ENCODE peak calls at places on chromosomes 6 and 20, in four cellular contexts. U is H1, I is esophagus squamous epithelium, M is fibroblast of lung. X is an unnamed sample. For H3K4me1 and H3K9me3, the result is how much of the 10 kb centered on the place peaks cover.

GRCh38 chr6:37048851-37049734 is 43.6 kb downstream of the FGD2 start:
- DNase-seq in M (peak), I (peak), U (no peak), X (peak)

GRCh38 chr20:46093531-46093930 is 3.8 kb upstream of the NCOA5 start:
- DNase-seq in M (no peak), I (no peak), U (no peak), X (no peak)

GRCh38 chr20:8932192-8933150 is 136.4 kb upstream of the PLCB4 start:
- DNase-seq in U (no peak), I (no peak), M (peak), X (no peak)

GRCh38 chr6:32684246-32684645 is 17.8 kb upstream of the HLA-DQB1 start:
- DNase-seq in U (no peak), M (no peak), I (no peak), X (no peak)

GRCh38 chr20:32051720-32052089 is 337 bp upstream of the HCK start:
- DNase-seq in I (no peak), M (no peak), U (no peak), X (no peak)

GRCh38 chr6:4939241-4939640 is 64.6 kb downstream of the RPP40 start:
- DNase-seq in I (no peak), M (no peak), U (no peak), X (no peak)

GRCh38 chr6:89977808-89978748 is 83.8 kb downstream of the GJA10 start:
- DNase-seq in M (peak), I (no peak), U (no peak), X (no peak)

GRCh38 chr20:276620-277495 is 13.7 kb downstream of the C20orf96 start:
- DNase-seq in M (no peak), U (no peak), I (no peak), X (no peak)

GRCh38 chr6:1817033-1817761 is 207.5 kb downstream of the FOXC1 start:
- DNase-seq in I (no peak), U (no peak), M (peak), X (no peak)

GRCh38 chr20:48057251-48057650 is 272.0 kb upstream of the SULF2 start:
- DNase-seq in I (no peak), U (no peak), M (no peak), X (no peak)

GRCh38 chr6:42220754-42221153 is 3.1 kb upstream of the MRPS10 start:
- DNase-seq in M (no peak), U (no peak), I (no peak), X (no peak)

GRCh38 chr20:24698189-24698588 is 228.8 kb downstream of the SYNDIG1 start:
- DNase-seq in I (no peak), M (no peak), U (no peak), X (peak)

GRCh38 chr20:50093240-50093639 is 19.7 kb downstream of the UBE2V1 start:
- DNase-seq in U (no peak), M (no peak), I (no peak), X (no peak)

GRCh38 chr6:52529311-52529710 is 47.5 kb downstream of the TRAM2 start:
- DNase-seq in U (no peak), I (no peak), M (no peak), X (no peak)

GRCh38 chr6:72940265-72940664 is 285.0 kb downstream of the KHDC1L start:
- DNase-seq in U (no peak), I (no peak), M (no peak), X (no peak)

GRCh38 chr6:14513726-14514125 is 396.2 kb downstream of the CD83 start:
- DNase-seq in M (no peak), U (no peak), I (no peak), X (no peak)

DNA sequence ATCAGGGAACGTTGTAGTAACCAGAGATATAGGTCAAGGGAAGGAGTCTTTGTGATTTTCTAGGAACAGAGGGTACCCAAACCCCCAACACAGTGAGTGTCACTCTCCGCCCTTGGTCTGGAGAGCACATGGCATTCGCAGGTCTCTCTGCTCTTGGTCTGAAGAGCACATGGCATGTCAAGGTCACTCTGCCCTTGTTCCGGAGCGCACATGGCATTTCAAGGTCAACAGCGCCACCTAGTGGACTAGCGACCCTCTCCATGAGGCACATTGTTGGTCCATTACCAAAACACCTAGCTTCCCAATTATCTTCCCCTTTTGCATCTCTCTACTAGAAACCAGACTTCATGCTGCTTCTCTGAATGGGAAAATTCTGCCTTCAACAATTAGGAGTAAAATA is 260.0 kb downstream of the C6orf118 start:
- DNase-seq in I (no peak), U (peak), M (no peak), X (no peak)
- TF ChIP-seq CTCF in I (no peak), U (peak), M (no peak), X (no peak)

GRCh38 chr6:140849441-140849840 is 1283.3 kb upstream of the GJE1 start:
- DNase-seq in M (peak), U (no peak), I (no peak), X (no peak)
- H3K4me1 ChIP-seq in M (under half), U (under half), I (under half), X (under half)

GRCh38 chr6:170185175-170185970 is 105.5 kb downstream of the DLL1 start:
- DNase-seq in I (no peak), U (no peak), M (no peak), X (no peak)
- H3K9me3 ChIP-seq in I (under half), U (under half), M (under half), X (under half)

GRCh38 chr6:121394151-121394550 is 41.3 kb upstream of the GJA1 start:
- DNase-seq in I (no peak), M (no peak), U (no peak), X (no peak)

GRCh38 chr6:121395736-121396135 is 39.7 kb upstream of the GJA1 start:
- DNase-seq in M (no peak), I (no peak), U (no peak), X (no peak)

GRCh38 chr6:121389419-121389818 is 46.0 kb upstream of the GJA1 start:
- DNase-seq in M (no peak), U (no peak), I (no peak), X (no peak)

DNA sequence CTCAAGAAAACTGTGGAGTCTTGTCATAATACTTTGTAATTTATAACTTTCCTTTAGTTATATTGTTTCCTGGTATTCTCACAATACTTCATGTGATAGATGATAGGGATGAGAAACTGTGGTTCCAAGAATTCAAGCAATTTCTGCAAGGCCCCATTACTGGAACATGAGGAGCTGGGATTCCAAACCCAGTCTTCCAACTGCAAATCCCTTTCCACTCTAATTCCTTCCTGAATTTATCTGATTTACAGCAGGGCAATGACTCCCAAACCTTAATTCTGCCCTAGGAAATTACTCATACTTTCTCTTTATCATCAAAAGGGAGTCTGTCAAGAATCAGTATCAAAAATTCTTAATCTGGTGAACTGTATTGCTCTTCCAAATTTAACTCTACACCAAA is 41.7 kb upstream of the GJA1 start:
- DNase-seq in I (no peak), U (no peak), M (no peak), X (no peak)
- TF ChIP-seq CTCF in I (no peak), U (no peak), M (no peak), X (no peak)

GRCh38 chr6:35086636-35087360 is 54.3 kb downstream of the TCP11 start:
- DNase-seq in U (no peak), M (no peak), I (no peak), X (no peak)

GRCh38 chr6:35087361-35088280 is 53.5 kb downstream of the TCP11 start:
- DNase-seq in U (no peak), M (no peak), I (no peak), X (no peak)

GRCh38 chr6:35089935-35090505 is 51.1 kb downstream of the TCP11 start:
- DNase-seq in I (no peak), U (no peak), M (peak), X (no peak)

GRCh38 chr6:35089216-35089934 is 51.8 kb downstream of the TCP11 start:
- DNase-seq in U (no peak), I (no peak), M (no peak), X (no peak)

DNA sequence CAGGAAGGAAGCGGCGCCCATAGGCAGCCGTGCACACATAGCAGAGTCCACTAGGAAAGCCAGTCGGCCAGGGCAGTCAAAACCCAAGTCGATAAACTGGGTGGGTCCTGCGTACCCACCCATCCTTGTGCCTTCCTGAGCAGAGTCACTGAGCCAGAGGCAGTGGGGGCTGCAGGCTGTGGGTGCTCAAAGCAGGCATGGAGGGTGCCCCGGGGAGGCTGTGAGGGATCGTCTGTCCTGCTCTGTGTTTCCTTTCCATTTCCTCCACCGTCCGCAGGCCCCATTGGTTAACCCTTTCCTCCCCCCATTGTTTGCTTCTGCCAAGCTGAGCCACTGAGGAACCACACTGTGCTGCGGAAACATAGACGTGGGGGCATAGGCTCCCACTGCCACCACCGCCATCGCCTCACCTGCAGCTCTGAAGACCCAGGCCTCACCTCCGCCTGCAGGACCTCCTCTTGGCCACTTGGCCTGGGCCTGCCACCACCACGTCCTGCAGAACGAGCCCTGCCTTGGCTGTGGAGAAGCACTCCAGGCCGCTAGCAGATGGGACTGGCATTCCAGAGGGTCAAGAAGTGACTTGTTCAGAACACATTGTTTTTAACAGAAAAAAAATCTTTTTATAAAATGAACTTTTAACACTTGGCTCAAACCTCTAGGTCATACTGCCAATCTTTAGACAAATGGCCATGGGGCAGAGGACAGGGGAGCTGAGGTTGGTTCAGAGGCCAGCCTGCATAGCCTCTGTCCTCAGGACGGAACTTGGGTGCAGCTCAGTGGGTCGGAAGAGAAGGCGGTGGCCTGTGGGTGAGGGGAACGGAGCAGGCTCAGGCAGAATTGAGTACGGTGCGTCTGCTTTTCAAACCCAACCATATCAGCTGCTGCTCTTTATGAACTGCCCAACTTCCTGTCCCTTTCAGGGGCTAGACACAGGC is 52.6 kb downstream of the TCP11 start:
- DNase-seq in M (no peak), I (no peak), U (no peak), X (no peak)
- H3K4me1 ChIP-seq in M (under half), I (under half), U (under half), X (under half)

DNA sequence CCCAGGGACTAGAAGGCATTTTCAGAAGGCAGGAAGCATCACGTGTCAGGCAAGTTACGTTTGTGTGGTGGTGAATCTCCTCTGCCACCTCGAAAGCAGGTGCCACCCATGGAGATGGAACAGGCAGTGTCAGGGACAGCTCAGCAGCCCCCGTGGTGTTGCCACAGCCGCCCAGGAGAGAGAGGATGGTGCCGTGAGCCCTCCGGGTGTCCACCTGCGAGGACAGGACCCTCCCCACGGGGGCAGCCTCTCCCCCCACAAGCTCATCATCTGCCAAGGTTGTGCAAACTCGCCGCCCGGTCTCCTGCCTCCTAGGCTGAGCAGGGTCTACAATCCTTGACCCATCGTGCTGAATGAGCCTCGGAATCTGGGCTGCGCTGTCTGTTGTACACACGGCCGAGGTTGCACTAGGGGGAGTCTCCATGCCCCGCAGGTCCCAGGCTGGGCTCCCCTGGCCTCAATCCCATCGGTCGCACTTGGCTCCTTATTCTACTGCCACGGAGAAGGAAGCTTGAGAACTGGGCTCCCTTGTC is 40.1 kb downstream of the DACT2 start:
- DNase-seq in M (no peak), I (no peak), U (no peak), X (peak)
- H3K9me3 ChIP-seq in M (under half), I (under half), U (under half), X (under half)

X was measured in tibial artery.